ENCODE peak calls at places on chromosomes 13 and 19, in five cellular contexts. O, F, R, T and K are unnamed samples.

GRCh38 chr13:25286308-25286968 is 850 bp downstream of the MTMR6 start:
- DNase-seq in O (no peak), F (peak; percentile 58), R (no peak), T (peak; percentile 40), K (peak; percentile 9)

GRCh38 chr13:95710313-95710712 is 33.4 kb downstream of the DNAJC3 start:
- DNase-seq in O (no peak), F (peak; percentile 53), R (no peak), T (peak; percentile 73), K (no peak)

GRCh38 chr19:9848060-9848459 is 12.9 kb downstream of the PIN1 start:
- DNase-seq in O (peak; percentile 49), F (no peak), R (peak; percentile 40), T (no peak), K (no peak)

GRCh38 chr13:35855531-35856019 is 275.6 kb downstream of the DCLK1 start:
- DNase-seq in O (peak; percentile 56), F (no peak), R (no peak), T (no peak), K (no peak)

GRCh38 chr19:17331254-17331558 is 3.4 kb downstream of the ANO8 start:
- DNase-seq in O (no peak), F (no peak), R (no peak), T (no peak), K (no peak)

GRCh38 chr13:96785986-96786385 is 208.3 kb downstream of the OXGR1 start:
- DNase-seq in O (no peak), F (no peak), R (no peak), T (no peak), K (no peak)

GRCh38 chr13:41428155-41428554 is 29.2 kb upstream of the RGCC start:
- DNase-seq in O (no peak), F (no peak), R (no peak), T (no peak), K (no peak)

GRCh38 chr19:8482696-8483095 is 19.7 kb downstream of the PRAM1 start:
- DNase-seq in O (no peak), F (peak; percentile 41), R (no peak), T (no peak), K (no peak)

GRCh38 chr13:114101831-114102520 is 30.4 kb downstream of the RASA3 start:
- DNase-seq in O (peak; percentile 31), F (no peak), R (no peak), T (no peak), K (no peak)

GRCh38 chr13:99969368-99969933 is 2.1 kb downstream of the ZIC5 start:
- DNase-seq in O (no peak), F (no peak), R (no peak), T (no peak), K (no peak)

GRCh38 chr19:6239401-6239844 is 40.4 kb downstream of the MLLT1 start:
- DNase-seq in O (no peak), F (no peak), R (no peak), T (no peak), K (no peak)

GRCh38 chr19:58203814-58204475 is 21.1 kb downstream of the ZNF274 start:
- DNase-seq in O (no peak), F (no peak), R (no peak), T (peak; percentile 32), K (no peak)

GRCh38 chr13:106376411-106377112 is 158.9 kb downstream of the EFNB2 start:
- DNase-seq in O (peak; percentile 47), F (peak; percentile 91), R (no peak), T (peak; percentile 92), K (no peak)

GRCh38 chr13:97892717-97893116 is 60.8 kb upstream of the IPO5 start:
- DNase-seq in O (no peak), F (peak; percentile 43), R (no peak), T (no peak), K (no peak)

GRCh38 chr13:91946498-91947070 is 548.2 kb downstream of the GPC5 start:
- DNase-seq in O (no peak), F (peak; percentile 0), R (no peak), T (peak; percentile 54), K (peak; percentile 2)

GRCh38 chr19:1311543-1312091 is 25.9 kb downstream of the EFNA2 start:
- DNase-seq in O (no peak), F (no peak), R (no peak), T (no peak), K (no peak)

GRCh38 chr13:23963947-23964346 is 66.6 kb upstream of the C1QTNF9B start:
- DNase-seq in O (no peak), F (no peak), R (no peak), T (peak; percentile 42), K (no peak)

GRCh38 chr13:111976474-111977183 is 90.3 kb upstream of the SOX1 start:
- DNase-seq in O (no peak), F (no peak), R (no peak), T (no peak), K (no peak)

GRCh38 chr19:34320277-34320676 is 44.7 kb upstream of the GPI start:
- DNase-seq in O (no peak), F (no peak), R (no peak), T (no peak), K (no peak)

GRCh38 chr19:38505958-38506357 is 72.5 kb downstream of the RYR1 start:
- DNase-seq in O (no peak), F (no peak), R (no peak), T (no peak), K (no peak)

GRCh38 chr19:44258835-44259413 is 762 bp upstream of the ZNF233 start:
- DNase-seq in O (no peak), F (no peak), R (no peak), T (no peak), K (no peak)

GRCh38 chr19:44401787-44402115 is 343 bp upstream of the ZNF285 start:
- DNase-seq in O (no peak), F (no peak), R (no peak), T (no peak), K (no peak)

GRCh38 chr13:99656843-99657506 is 155.7 kb downstream of the TM9SF2 start:
- DNase-seq in O (no peak), F (no peak), R (no peak), T (no peak), K (no peak)

GRCh38 chr13:47672245-47672975 is 328.7 kb downstream of the SUCLA2 start:
- DNase-seq in O (no peak), F (peak; percentile 63), R (no peak), T (peak; percentile 86), K (no peak)

GRCh38 chr13:111139874-111140561 is 24.9 kb downstream of the ARHGEF7 start:
- DNase-seq in O (no peak), F (no peak), R (no peak), T (no peak), K (no peak)

GRCh38 chr19:8036438-8037099 is 16.0 kb upstream of the CCL25 start:
- DNase-seq in O (no peak), F (no peak), R (no peak), T (no peak), K (no peak)

GRCh38 chr19:54661846-54662489 is 817 bp upstream of the LILRB4 start:
- DNase-seq in O (no peak), F (no peak), R (no peak), T (no peak), K (no peak)

GRCh38 chr19:7973883-7974282 is 30.4 kb upstream of the TIMM44 start:
- DNase-seq in O (peak; percentile 84), F (no peak), R (no peak), T (no peak), K (no peak)

GRCh38 chr19:4575267-4575793 is 15.8 kb upstream of the SEMA6B start:
- DNase-seq in O (no peak), F (peak; percentile 94), R (no peak), T (peak; percentile 97), K (peak; percentile 47)

GRCh38 chr13:102580552-102581169 is 16.1 kb upstream of the TPP2 start:
- DNase-seq in O (no peak), F (peak; percentile 83), R (no peak), T (peak; percentile 84), K (peak; percentile 32)

GRCh38 chr13:97600438-97601080 is 166.6 kb downstream of the RAP2A start:
- DNase-seq in O (no peak), F (peak; percentile 92), R (no peak), T (peak; percentile 86), K (no peak)

GRCh38 chr19:3570619-3571018 is 2.1 kb upstream of the HMG20B start:
- DNase-seq in O (peak; percentile 59), F (no peak), R (no peak), T (no peak), K (no peak)

DNA sequence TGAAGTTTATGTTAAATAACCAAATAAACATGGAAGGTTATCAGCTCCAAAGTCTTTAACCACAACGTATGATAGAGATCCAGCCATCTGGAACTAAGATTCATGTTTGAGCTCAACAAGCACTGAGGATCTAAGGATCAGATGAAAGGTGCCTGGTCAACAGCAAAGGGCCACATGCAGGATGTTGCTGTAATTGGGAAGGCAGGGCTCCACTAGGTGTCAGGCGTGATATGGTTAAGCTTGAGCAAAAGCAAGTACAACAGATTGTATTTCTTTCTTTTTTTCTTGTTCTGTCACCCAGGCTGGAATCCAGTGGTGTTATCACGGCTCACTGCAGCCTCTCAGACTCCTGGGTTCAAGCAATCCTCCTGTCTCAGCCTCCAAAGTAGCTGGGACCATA is 12.0 kb downstream of the EBPL start:
- DNase-seq in O (no peak), F (peak; percentile 83), R (no peak), T (peak; percentile 50), K (no peak)
- TF ChIP-seq CTCF in O (no peak), F (peak; percentile 45), R (no peak), T (peak; percentile 32), K (no peak)

DNA sequence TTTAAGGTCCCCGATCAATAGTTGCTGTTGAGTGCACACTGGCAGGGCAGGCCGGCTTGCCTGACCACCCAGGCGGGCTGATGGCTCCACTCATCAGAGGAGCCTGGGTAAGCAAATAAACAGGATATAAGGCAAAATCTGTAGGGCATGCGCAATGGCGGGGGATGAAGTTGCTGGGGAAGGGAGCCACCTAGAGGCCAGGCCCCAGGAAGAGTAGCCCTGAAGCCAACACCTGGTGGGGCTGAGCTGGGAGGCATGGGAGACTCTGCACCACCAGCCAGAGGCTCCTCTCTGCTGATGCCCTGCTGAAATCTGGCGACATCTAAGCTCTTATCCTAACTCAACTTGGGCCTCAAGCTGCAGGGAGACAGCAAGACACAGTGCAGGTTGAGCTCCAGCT is 324.3 kb downstream of the ZNF536 start:
- DNase-seq in O (no peak), F (no peak), R (peak; percentile 51), T (peak; percentile 39), K (peak; percentile 38)
- TF ChIP-seq CTCF in O (no peak), F (peak; percentile 11), R (peak; percentile 71), T (peak; percentile 51), K (peak; percentile 57)

DNA sequence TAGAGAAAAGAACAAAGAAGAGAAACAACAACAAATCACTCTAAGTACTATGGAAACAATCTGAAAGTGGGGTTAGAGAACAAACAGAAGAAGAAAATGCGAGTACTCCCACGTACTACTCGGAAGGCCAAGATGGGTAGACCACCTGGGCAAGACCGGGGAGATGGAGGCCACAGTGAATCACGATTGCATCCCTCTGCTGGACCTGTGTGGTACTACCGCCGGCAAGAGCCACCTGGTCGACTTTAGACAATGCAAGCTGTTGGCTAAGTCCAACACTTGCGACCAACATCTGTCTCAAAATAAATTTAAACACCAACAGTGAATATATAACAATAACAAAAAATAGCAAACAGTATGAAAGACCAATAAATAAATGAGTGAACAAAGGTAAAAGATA is 45.5 kb upstream of the ZNF91 start:
- DNase-seq in O (no peak), F (no peak), R (no peak), T (no peak), K (no peak)
- TF ChIP-seq CTCF in O (no peak), F (peak; percentile 34), R (peak; percentile 51), T (peak; percentile 37), K (peak; percentile 53)

DNA sequence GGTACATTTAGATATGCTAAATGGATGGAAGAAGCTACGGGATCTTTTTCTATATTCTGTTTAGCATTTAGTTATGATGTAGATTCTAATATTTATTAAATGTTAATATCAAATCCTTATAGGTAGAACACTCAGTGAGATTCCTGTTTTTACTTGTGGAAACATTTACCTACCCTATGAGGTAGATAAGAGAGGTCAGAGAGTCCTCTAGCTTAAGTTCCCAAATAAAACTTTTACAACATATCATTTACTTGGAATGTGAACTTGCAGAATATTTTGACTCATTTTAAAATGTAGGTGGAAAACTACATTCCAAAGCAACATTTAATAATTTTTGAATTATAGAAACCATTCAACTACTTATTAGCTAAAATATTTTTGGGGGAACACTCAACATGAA is 63.7 kb downstream of the UBL3 start:
- DNase-seq in O (no peak), F (no peak), R (no peak), T (no peak), K (no peak)
- TF ChIP-seq CTCF in O (no peak), F (no peak), R (no peak), T (no peak), K (no peak)